ENCODE peak calls at places on chromosomes 2 and 18, in six cellular contexts. W is WERI-Rb-1, H is RWPE1, N is upper lobe of right lung, T is breast epithelium, R is ovary. C is an unnamed sample.

GRCh38 chr2:151171186-151171585 is 90.5 kb downstream of the RBM43 start:
- DNase-seq in W (no peak), H (no peak), N (no peak), T (no peak), R (no peak), C (no peak)

GRCh38 chr18:8816805-8817204 is 111.4 kb downstream of the MTCL1 start:
- DNase-seq in W (no peak), H (no peak), N (no peak), T (no peak), R (no peak), C (no peak)

GRCh38 chr2:236582968-236583367 is 13.3 kb downstream of the ACKR3 start:
- DNase-seq in W (no peak), H (no peak), N (no peak), T (no peak), R (no peak), C (no peak)

GRCh38 chr2:218980800-218981389 is 4.1 kb downstream of the FEV start:
- DNase-seq in W (no peak), H (no peak), N (no peak), T (no peak), R (no peak), C (peak; percentile 54)

GRCh38 chr18:39460136-39460535 is 1894.5 kb upstream of the CELF4 start:
- DNase-seq in W (no peak), H (no peak), N (no peak), T (no peak), R (no peak), C (no peak)

GRCh38 chr18:44935455-44935854 is 254.8 kb downstream of the SETBP1 start:
- DNase-seq in W (no peak), H (no peak), N (no peak), T (no peak), R (no peak), C (no peak)

GRCh38 chr18:54149078-54149697 is 75.3 kb downstream of the MBD2 start:
- DNase-seq in W (no peak), H (peak; percentile 82), N (no peak), T (no peak), R (no peak), C (no peak)

GRCh38 chr2:237774811-237775553 is 23.6 kb upstream of the RBM44 start:
- DNase-seq in W (peak; percentile 55), H (peak; percentile 55), N (no peak), T (peak; percentile 33), R (no peak), C (no peak)

GRCh38 chr2:152330235-152330866 is 4.6 kb upstream of the FMNL2 start:
- DNase-seq in W (no peak), H (no peak), N (no peak), T (no peak), R (no peak), C (no peak)

GRCh38 chr2:38692636-38693318 is 26.9 kb downstream of the GALM start:
- DNase-seq in W (no peak), H (peak; percentile 48), N (no peak), T (peak; percentile 72), R (no peak), C (no peak)

GRCh38 chr2:8505311-8505920 is 176.4 kb upstream of the ID2 start:
- DNase-seq in W (no peak), H (no peak), N (peak; percentile 9), T (no peak), R (no peak), C (peak; percentile 20)

GRCh38 chr2:8500124-8501054 is 181.5 kb upstream of the ID2 start:
- DNase-seq in W (no peak), H (no peak), N (peak; percentile 60), T (no peak), R (no peak), C (peak; percentile 66)

GRCh38 chr2:8502316-8502715 is 179.5 kb upstream of the ID2 start:
- DNase-seq in W (no peak), H (no peak), N (peak; percentile 56), T (no peak), R (peak; percentile 56), C (peak; percentile 56)

GRCh38 chr2:8496617-8497016 is 185.2 kb upstream of the ID2 start:
- DNase-seq in W (no peak), H (no peak), N (no peak), T (no peak), R (no peak), C (peak; percentile 42)

DNA sequence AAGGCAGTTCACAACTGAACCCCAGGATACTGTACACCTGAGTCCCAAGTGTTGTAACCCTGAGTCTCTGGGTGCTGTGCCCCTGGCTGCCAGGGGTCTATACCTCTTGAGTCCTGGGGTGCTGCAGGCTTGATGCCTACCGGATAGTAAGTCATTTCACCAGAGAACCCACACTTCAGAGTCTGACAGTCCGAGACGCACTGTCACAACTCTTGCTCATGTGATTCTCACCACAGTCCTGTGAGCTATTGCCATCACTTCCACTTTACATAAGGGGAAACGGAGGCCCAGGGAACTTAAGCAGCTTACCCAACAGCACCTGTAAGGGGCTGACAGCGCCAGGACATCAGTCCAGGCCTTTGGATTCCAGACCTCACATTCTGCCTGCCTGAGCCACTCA is 180.8 kb upstream of the ID2 start:
- DNase-seq in W (no peak), H (no peak), N (no peak), T (no peak), R (no peak), C (peak; percentile 18)
- H3K27ac ChIP-seq in W (no peak overlapping the region), H (no peak overlapping the region), N (no peak overlapping the region), T (no peak overlapping the region), R (peak overlapping the region; percentile 32), C (no peak overlapping the region)

GRCh38 chr2:86706935-86707334 is 13.2 kb upstream of the RMND5A start:
- DNase-seq in W (no peak), H (no peak), N (no peak), T (no peak), R (no peak), C (no peak)

GRCh38 chr2:86706220-86706619 is 13.9 kb upstream of the RMND5A start:
- DNase-seq in W (no peak), H (no peak), N (no peak), T (no peak), R (no peak), C (no peak)

GRCh38 chr2:86703704-86704370 is 16.3 kb upstream of the RMND5A start:
- DNase-seq in W (no peak), H (peak; percentile 43), N (no peak), T (no peak), R (no peak), C (no peak)

GRCh38 chr2:86700705-86701104 is 19.4 kb upstream of the RMND5A start:
- DNase-seq in W (no peak), H (no peak), N (no peak), T (no peak), R (no peak), C (no peak)

GRCh38 chr2:86704482-86704971 is 15.6 kb upstream of the RMND5A start:
- DNase-seq in W (no peak), H (peak; percentile 77), N (no peak), T (no peak), R (peak; percentile 23), C (no peak)
- H3K27ac ChIP-seq in W (no peak overlapping the region), H (peak overlapping the region; percentile 79), N (no peak overlapping the region), T (no peak overlapping the region), R (no peak overlapping the region), C (no peak overlapping the region)

GRCh38 chr18:6928359-6928758 is 189.2 kb downstream of the LAMA1 start:
- DNase-seq in W (no peak), H (no peak), N (no peak), T (no peak), R (no peak), C (no peak)

GRCh38 chr18:6927136-6927535 is 190.5 kb downstream of the LAMA1 start:
- DNase-seq in W (no peak), H (no peak), N (no peak), T (no peak), R (no peak), C (no peak)

GRCh38 chr18:6934859-6935258 is 182.7 kb downstream of the LAMA1 start:
- DNase-seq in W (no peak), H (no peak), N (no peak), T (no peak), R (no peak), C (no peak)

DNA sequence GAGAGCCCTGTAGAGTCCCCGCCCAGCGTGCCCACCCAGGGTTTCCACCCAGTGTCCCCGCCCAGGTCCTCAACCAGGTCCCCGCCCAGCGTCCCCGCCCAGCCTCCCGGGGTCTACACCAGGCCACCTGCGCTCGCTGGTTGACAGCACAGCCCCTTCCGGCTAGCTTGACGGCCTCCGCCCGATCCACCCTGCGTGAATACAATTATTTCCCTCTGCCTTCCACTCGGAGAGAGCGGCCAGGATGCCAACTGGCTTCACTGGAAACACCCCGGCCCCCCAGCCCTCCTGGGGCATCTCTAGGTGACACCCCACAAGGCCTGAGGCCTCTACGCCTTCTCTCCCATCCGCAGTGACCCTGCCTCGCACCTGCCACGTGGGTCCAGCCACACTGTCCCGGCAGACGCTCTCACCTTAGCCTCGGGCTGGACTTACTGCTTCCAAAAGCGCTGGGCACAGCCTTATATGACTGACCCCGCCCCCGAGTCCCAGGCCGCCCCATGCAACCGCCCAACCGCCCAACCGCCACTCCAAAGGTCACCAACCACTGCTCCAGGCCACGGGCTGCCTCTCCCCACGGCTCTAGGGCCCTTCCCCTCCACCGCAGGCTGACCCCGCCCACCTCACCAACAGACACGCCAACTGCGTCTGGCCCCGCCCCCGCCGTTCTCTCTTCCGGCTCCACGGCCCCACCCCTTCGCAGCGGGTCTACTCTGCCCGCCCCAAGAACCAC is 188.1 kb downstream of the LAMA1 start:
- DNase-seq in W (no peak), H (no peak), N (no peak), T (no peak), R (no peak), C (no peak)
- H3K27ac ChIP-seq in W (no peak overlapping the region), H (no peak overlapping the region), N (no peak overlapping the region), T (no peak overlapping the region), R (no peak overlapping the region), C (no peak overlapping the region)

GRCh38 chr2:227462972-227463931 is 8.7 kb upstream of the AGFG1 start:
- DNase-seq in W (no peak), H (no peak), N (no peak), T (no peak), R (no peak), C (no peak)

GRCh38 chr2:227460833-227461232 is 11.1 kb upstream of the AGFG1 start:
- DNase-seq in W (no peak), H (no peak), N (no peak), T (no peak), R (no peak), C (no peak)

GRCh38 chr2:227461878-227462462 is 10.0 kb upstream of the AGFG1 start:
- DNase-seq in W (no peak), H (no peak), N (no peak), T (no peak), R (no peak), C (no peak)

GRCh38 chr2:227464356-227464755 is 7.6 kb upstream of the AGFG1 start:
- DNase-seq in W (no peak), H (no peak), N (no peak), T (no peak), R (no peak), C (no peak)

GRCh38 chr2:227462463-227462951 is 9.4 kb upstream of the AGFG1 start:
- DNase-seq in W (no peak), H (no peak), N (no peak), T (no peak), R (no peak), C (no peak)
- H3K27ac ChIP-seq in W (no peak overlapping the region), H (no peak overlapping the region), N (no peak overlapping the region), T (no peak overlapping the region), R (no peak overlapping the region), C (no peak overlapping the region)